ENCODE peak calls at places on chromosome 4, in seven cellular contexts. One of them, this sample, is unnamed. For H3K4me1, the result is how much of the 10 kb centered on the place peaks cover.

GRCh38 chr4:16573744-16574143 is 324.7 kb downstream of the LDB2 start:
- DNase-seq in suprapubic skin: no peak
- DNase-seq in DND-41: no peak
- DNase-seq in body of pancreas: no peak
- DNase-seq in right lobe of liver: no peak
- DNase-seq in uterus: peak
- DNase-seq in mucosa of descending colon: peak
- DNase-seq in this sample: no peak

GRCh38 chr4:177461606-177462005 is 19.4 kb upstream of the AGA start:
- DNase-seq in suprapubic skin: no peak
- DNase-seq in DND-41: no peak
- DNase-seq in body of pancreas: no peak
- DNase-seq in right lobe of liver: no peak
- DNase-seq in uterus: no peak
- DNase-seq in mucosa of descending colon: no peak
- DNase-seq in this sample: no peak

GRCh38 chr4:39429476-39430310 is 23.0 kb downstream of the KLB start:
- DNase-seq in suprapubic skin: no peak
- DNase-seq in DND-41: no peak
- DNase-seq in body of pancreas: no peak
- DNase-seq in right lobe of liver: no peak
- DNase-seq in uterus: no peak
- DNase-seq in mucosa of descending colon: no peak
- DNase-seq in this sample: no peak

GRCh38 chr4:61493470-61493869 is 293.3 kb downstream of the ADGRL3 start:
- DNase-seq in suprapubic skin: no peak
- DNase-seq in DND-41: no peak
- DNase-seq in body of pancreas: no peak
- DNase-seq in right lobe of liver: no peak
- DNase-seq in uterus: no peak
- DNase-seq in mucosa of descending colon: no peak
- DNase-seq in this sample: no peak

GRCh38 chr4:98470831-98471230 is 187.6 kb downstream of the TSPAN5 start:
- DNase-seq in suprapubic skin: no peak
- DNase-seq in DND-41: peak
- DNase-seq in body of pancreas: no peak
- DNase-seq in right lobe of liver: no peak
- DNase-seq in uterus: no peak
- DNase-seq in mucosa of descending colon: no peak
- DNase-seq in this sample: no peak

GRCh38 chr4:8774071-8774470 is 97.6 kb downstream of the HMX1 start:
- DNase-seq in suprapubic skin: peak
- DNase-seq in DND-41: no peak
- DNase-seq in body of pancreas: no peak
- DNase-seq in right lobe of liver: no peak
- DNase-seq in uterus: no peak
- DNase-seq in mucosa of descending colon: no peak
- DNase-seq in this sample: no peak

GRCh38 chr4:33386761-33387160 is 2666.6 kb downstream of the PCDH7 start:
- DNase-seq in suprapubic skin: no peak
- DNase-seq in DND-41: no peak
- DNase-seq in body of pancreas: no peak
- DNase-seq in right lobe of liver: no peak
- DNase-seq in uterus: no peak
- DNase-seq in mucosa of descending colon: no peak
- DNase-seq in this sample: no peak

GRCh38 chr4:150694438-150694837 is 112.5 kb downstream of the MAB21L2 start:
- DNase-seq in suprapubic skin: no peak
- DNase-seq in DND-41: no peak
- DNase-seq in body of pancreas: no peak
- DNase-seq in right lobe of liver: no peak
- DNase-seq in uterus: no peak
- DNase-seq in mucosa of descending colon: no peak
- DNase-seq in this sample: no peak

GRCh38 chr4:184649971-184650855 is 675 bp downstream of the PRIMPOL start:
- DNase-seq in suprapubic skin: no peak
- DNase-seq in DND-41: peak
- DNase-seq in body of pancreas: no peak
- DNase-seq in right lobe of liver: no peak
- DNase-seq in uterus: no peak
- DNase-seq in mucosa of descending colon: peak
- DNase-seq in this sample: no peak

GRCh38 chr4:56863441-56864129 is 42.1 kb upstream of the SPINK2 start:
- DNase-seq in suprapubic skin: no peak
- DNase-seq in DND-41: no peak
- DNase-seq in body of pancreas: no peak
- DNase-seq in right lobe of liver: no peak
- DNase-seq in uterus: no peak
- DNase-seq in mucosa of descending colon: no peak
- DNase-seq in this sample: no peak

GRCh38 chr4:184328022-184328736 is 110.5 kb upstream of the ENPP6 start:
- DNase-seq in suprapubic skin: no peak
- DNase-seq in DND-41: no peak
- DNase-seq in body of pancreas: no peak
- DNase-seq in right lobe of liver: peak
- DNase-seq in uterus: no peak
- DNase-seq in mucosa of descending colon: no peak
- DNase-seq in this sample: peak

GRCh38 chr4:31085736-31086135 is 365.6 kb downstream of the PCDH7 start:
- DNase-seq in suprapubic skin: no peak
- DNase-seq in DND-41: no peak
- DNase-seq in body of pancreas: no peak
- DNase-seq in right lobe of liver: no peak
- DNase-seq in uterus: no peak
- DNase-seq in mucosa of descending colon: no peak
- DNase-seq in this sample: no peak
- H3K4me3 ChIP-seq in suprapubic skin: no peak
- H3K4me3 ChIP-seq in DND-41: no peak
- H3K4me3 ChIP-seq in body of pancreas: no peak
- H3K4me3 ChIP-seq in right lobe of liver: no peak
- H3K4me3 ChIP-seq in uterus: no peak
- H3K4me3 ChIP-seq in mucosa of descending colon: no peak
- H3K4me3 ChIP-seq in this sample: no peak

GRCh38 chr4:139767168-139767567 is 101.5 kb downstream of the MGST2 start:
- DNase-seq in suprapubic skin: no peak
- DNase-seq in DND-41: no peak
- DNase-seq in body of pancreas: no peak
- DNase-seq in right lobe of liver: no peak
- DNase-seq in uterus: no peak
- DNase-seq in mucosa of descending colon: no peak
- DNase-seq in this sample: no peak
- H3K4me1 ChIP-seq in suprapubic skin: under half
- H3K4me1 ChIP-seq in DND-41: under half
- H3K4me1 ChIP-seq in body of pancreas: under half
- H3K4me1 ChIP-seq in right lobe of liver: under half
- H3K4me1 ChIP-seq in uterus: under half
- H3K4me1 ChIP-seq in mucosa of descending colon: under half
- H3K4me1 ChIP-seq in this sample: under half

DNA sequence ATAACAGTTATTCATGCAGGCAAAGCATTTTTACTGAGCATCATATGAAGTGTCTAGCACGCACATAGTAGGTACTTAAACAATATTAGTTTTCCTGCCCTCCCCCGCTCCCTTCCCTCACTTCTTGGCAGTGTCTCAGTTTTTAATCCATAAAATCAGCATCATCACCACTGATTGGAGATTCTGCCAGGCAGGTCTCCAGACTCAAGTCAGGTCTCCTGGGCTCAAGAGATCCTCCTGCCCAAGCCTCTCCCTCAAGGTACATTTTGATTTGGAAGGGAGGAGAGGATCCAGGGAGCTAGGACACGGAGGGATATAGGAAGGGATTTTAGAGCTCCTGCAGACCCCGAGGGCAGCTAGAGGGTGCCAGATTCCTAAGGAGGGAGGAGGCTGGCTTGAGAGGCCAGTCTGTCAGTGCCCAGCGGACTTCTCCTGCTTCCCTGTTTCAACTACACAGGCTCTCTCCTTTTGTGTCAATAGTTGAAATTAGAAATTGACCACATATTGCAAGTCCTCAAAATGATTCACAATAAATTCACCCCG is 4.4 kb upstream of the FAT1 start:
- DNase-seq in suprapubic skin: no peak
- DNase-seq in DND-41: no peak
- DNase-seq in body of pancreas: no peak
- DNase-seq in right lobe of liver: no peak
- DNase-seq in uterus: no peak
- DNase-seq in mucosa of descending colon: peak
- DNase-seq in this sample: no peak
- H3K4me3 ChIP-seq in suprapubic skin: no peak
- H3K4me3 ChIP-seq in DND-41: no peak
- H3K4me3 ChIP-seq in body of pancreas: no peak
- H3K4me3 ChIP-seq in right lobe of liver: no peak
- H3K4me3 ChIP-seq in uterus: no peak
- H3K4me3 ChIP-seq in mucosa of descending colon: no peak
- H3K4me3 ChIP-seq in this sample: no peak

DNA sequence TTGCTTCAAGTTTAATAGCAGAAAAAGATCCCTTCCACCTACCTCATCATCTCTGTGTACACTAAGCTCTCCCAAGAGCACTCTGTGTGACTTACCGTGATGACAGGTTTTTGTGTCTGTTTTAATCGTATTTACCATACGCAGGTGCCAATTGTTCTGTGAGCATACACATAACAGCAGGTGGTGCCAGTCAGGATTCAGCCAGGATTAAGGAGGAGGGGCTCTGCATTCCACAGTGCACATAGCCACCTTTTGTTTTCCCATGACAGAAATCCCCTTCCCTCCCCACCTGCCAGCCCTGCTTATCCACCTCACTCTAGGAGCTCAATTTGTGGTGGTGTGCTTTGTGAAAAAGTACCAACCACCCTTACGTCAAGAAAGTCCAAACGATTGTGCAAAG is 14.8 kb downstream of the ANK2 start:
- DNase-seq in suprapubic skin: no peak
- DNase-seq in DND-41: no peak
- DNase-seq in body of pancreas: no peak
- DNase-seq in right lobe of liver: peak
- DNase-seq in uterus: no peak
- DNase-seq in mucosa of descending colon: no peak
- DNase-seq in this sample: no peak
- H3K4me1 ChIP-seq in suprapubic skin: under half
- H3K4me1 ChIP-seq in DND-41: under half
- H3K4me1 ChIP-seq in body of pancreas: under half
- H3K4me1 ChIP-seq in right lobe of liver: under half
- H3K4me1 ChIP-seq in uterus: under half
- H3K4me1 ChIP-seq in mucosa of descending colon: under half
- H3K4me1 ChIP-seq in this sample: under half

GRCh38 chr4:154741131-154741530 is 2.7 kb upstream of the LRAT start:
- DNase-seq in suprapubic skin: no peak
- DNase-seq in DND-41: no peak
- DNase-seq in body of pancreas: no peak
- DNase-seq in right lobe of liver: no peak
- DNase-seq in uterus: no peak
- DNase-seq in mucosa of descending colon: no peak
- DNase-seq in this sample: no peak

GRCh38 chr4:154741877-154742851 is 1.6 kb upstream of the LRAT start:
- DNase-seq in suprapubic skin: no peak
- DNase-seq in DND-41: no peak
- DNase-seq in body of pancreas: no peak
- DNase-seq in right lobe of liver: no peak
- DNase-seq in uterus: no peak
- DNase-seq in mucosa of descending colon: no peak
- DNase-seq in this sample: peak

GRCh38 chr4:154740462-154740861 is 3.3 kb upstream of the LRAT start:
- DNase-seq in suprapubic skin: no peak
- DNase-seq in DND-41: no peak
- DNase-seq in body of pancreas: no peak
- DNase-seq in right lobe of liver: no peak
- DNase-seq in uterus: no peak
- DNase-seq in mucosa of descending colon: no peak
- DNase-seq in this sample: no peak

GRCh38 chr4:154743683-154744340 is at the start of gene LRAT:
- DNase-seq in suprapubic skin: peak
- DNase-seq in DND-41: no peak
- DNase-seq in body of pancreas: peak
- DNase-seq in right lobe of liver: peak
- DNase-seq in uterus: no peak
- DNase-seq in mucosa of descending colon: peak
- DNase-seq in this sample: peak

GRCh38 chr4:154744341-154744948 is 645 bp downstream of the LRAT start:
- DNase-seq in suprapubic skin: no peak
- DNase-seq in DND-41: no peak
- DNase-seq in body of pancreas: peak
- DNase-seq in right lobe of liver: no peak
- DNase-seq in uterus: no peak
- DNase-seq in mucosa of descending colon: no peak
- DNase-seq in this sample: peak
- H3K4me3 ChIP-seq in suprapubic skin: peak
- H3K4me3 ChIP-seq in DND-41: no peak
- H3K4me3 ChIP-seq in body of pancreas: peak
- H3K4me3 ChIP-seq in right lobe of liver: peak
- H3K4me3 ChIP-seq in uterus: peak
- H3K4me3 ChIP-seq in mucosa of descending colon: no peak
- H3K4me3 ChIP-seq in this sample: no peak

GRCh38 chr4:52843958-52844357 is 18.2 kb upstream of the RASL11B start:
- DNase-seq in suprapubic skin: no peak
- DNase-seq in DND-41: no peak
- DNase-seq in body of pancreas: no peak
- DNase-seq in right lobe of liver: no peak
- DNase-seq in uterus: no peak
- DNase-seq in mucosa of descending colon: no peak
- DNase-seq in this sample: no peak

GRCh38 chr4:52842788-52843187 is 19.3 kb upstream of the RASL11B start:
- DNase-seq in suprapubic skin: no peak
- DNase-seq in DND-41: no peak
- DNase-seq in body of pancreas: no peak
- DNase-seq in right lobe of liver: no peak
- DNase-seq in uterus: no peak
- DNase-seq in mucosa of descending colon: no peak
- DNase-seq in this sample: no peak

GRCh38 chr4:52843351-52843750 is 18.8 kb upstream of the RASL11B start:
- DNase-seq in suprapubic skin: no peak
- DNase-seq in DND-41: no peak
- DNase-seq in body of pancreas: no peak
- DNase-seq in right lobe of liver: no peak
- DNase-seq in uterus: no peak
- DNase-seq in mucosa of descending colon: no peak
- DNase-seq in this sample: no peak

GRCh38 chr4:52840531-52841350 is 21.4 kb upstream of the RASL11B start:
- DNase-seq in suprapubic skin: no peak
- DNase-seq in DND-41: no peak
- DNase-seq in body of pancreas: no peak
- DNase-seq in right lobe of liver: no peak
- DNase-seq in uterus: no peak
- DNase-seq in mucosa of descending colon: no peak
- DNase-seq in this sample: no peak

GRCh38 chr4:52841707-52842456 is 20.2 kb upstream of the RASL11B start:
- DNase-seq in suprapubic skin: no peak
- DNase-seq in DND-41: no peak
- DNase-seq in body of pancreas: no peak
- DNase-seq in right lobe of liver: no peak
- DNase-seq in uterus: no peak
- DNase-seq in mucosa of descending colon: no peak
- DNase-seq in this sample: no peak
- H3K4me1 ChIP-seq in suprapubic skin: half or more
- H3K4me1 ChIP-seq in DND-41: under half
- H3K4me1 ChIP-seq in body of pancreas: under half
- H3K4me1 ChIP-seq in right lobe of liver: under half
- H3K4me1 ChIP-seq in uterus: under half
- H3K4me1 ChIP-seq in mucosa of descending colon: under half
- H3K4me1 ChIP-seq in this sample: under half

GRCh38 chr4:6571608-6572007 is 3.4 kb upstream of the MAN2B2 start:
- DNase-seq in suprapubic skin: no peak
- DNase-seq in DND-41: no peak
- DNase-seq in body of pancreas: no peak
- DNase-seq in right lobe of liver: no peak
- DNase-seq in uterus: no peak
- DNase-seq in mucosa of descending colon: no peak
- DNase-seq in this sample: no peak
- H3K4me3 ChIP-seq in suprapubic skin: no peak
- H3K4me3 ChIP-seq in DND-41: no peak
- H3K4me3 ChIP-seq in body of pancreas: no peak
- H3K4me3 ChIP-seq in right lobe of liver: no peak
- H3K4me3 ChIP-seq in uterus: no peak
- H3K4me3 ChIP-seq in mucosa of descending colon: no peak
- H3K4me3 ChIP-seq in this sample: no peak

This sample was measured in CD4-positive, CD25-positive, alpha-beta regulatory T cell.